ENCODE peak calls at places on chromosomes 3 and 15, in five cellular contexts. I is IMR-90, L is GM12891, W is body of pancreas, U is transverse colon. R is an unnamed sample.

GRCh38 chr3:29978036-29978435 is 628.4 kb upstream of the TGFBR2 start:
- DNase-seq in I (no peak), L (no peak), W (no peak), U (no peak), R (no peak)

GRCh38 chr3:151016421-151016820 is 43.9 kb upstream of the CLRN1 start:
- DNase-seq in I (peak), L (no peak), W (no peak), U (no peak), R (no peak)

GRCh38 chr15:26082833-26083174 is 219.7 kb upstream of the ATP10A start:
- DNase-seq in I (no peak), L (no peak), W (no peak), U (no peak), R (no peak)

GRCh38 chr15:40279437-40280141 is 3.3 kb downstream of the ANKRD63 start:
- DNase-seq in I (no peak), L (peak), W (peak), U (peak), R (peak)

GRCh38 chr15:31080618-31081017 is 20.9 kb downstream of the TRPM1 start:
- DNase-seq in I (no peak), L (no peak), W (peak), U (peak), R (peak)

GRCh38 chr3:15426579-15427118 is 695 bp downstream of the METTL6 start:
- DNase-seq in I (no peak), L (no peak), W (no peak), U (no peak), R (no peak)

GRCh38 chr15:51721199-51721960 is 16.1 kb downstream of the LYSMD2 start:
- DNase-seq in I (peak), L (no peak), W (no peak), U (no peak), R (no peak)

GRCh38 chr3:149432149-149432548 is 42.3 kb upstream of the TM4SF4 start:
- DNase-seq in I (no peak), L (no peak), W (no peak), U (no peak), R (no peak)

GRCh38 chr3:192850501-192850981 is 67.1 kb downstream of the MB21D2 start:
- DNase-seq in I (peak), L (no peak), W (no peak), U (peak), R (peak)
- TF ChIP-seq POLR2A in I (no peak), L (no peak), W (no peak), U (peak), R (no peak)

GRCh38 chr3:187066228-187066995 is 72.9 kb downstream of the RPL39L start:
- DNase-seq in I (peak), L (peak), W (no peak), U (no peak), R (peak)
- TF ChIP-seq POLR2A in I (no peak), L (no peak), W (no peak), U (no peak), R (no peak)

GRCh38 chr3:133709139-133709538 is 37.1 kb upstream of the TF start:
- DNase-seq in I (no peak), L (no peak), W (no peak), U (no peak), R (no peak)
- TF ChIP-seq POLR2A in I (no peak), L (no peak), W (no peak), U (no peak), R (no peak)

GRCh38 chr15:45279024-45279697 is 27.1 kb downstream of the SLC28A2 start:
- DNase-seq in I (peak), L (peak), W (peak), U (peak), R (peak)
- TF ChIP-seq POLR2A in I (peak), L (peak), W (peak), U (peak), R (peak)

DNA sequence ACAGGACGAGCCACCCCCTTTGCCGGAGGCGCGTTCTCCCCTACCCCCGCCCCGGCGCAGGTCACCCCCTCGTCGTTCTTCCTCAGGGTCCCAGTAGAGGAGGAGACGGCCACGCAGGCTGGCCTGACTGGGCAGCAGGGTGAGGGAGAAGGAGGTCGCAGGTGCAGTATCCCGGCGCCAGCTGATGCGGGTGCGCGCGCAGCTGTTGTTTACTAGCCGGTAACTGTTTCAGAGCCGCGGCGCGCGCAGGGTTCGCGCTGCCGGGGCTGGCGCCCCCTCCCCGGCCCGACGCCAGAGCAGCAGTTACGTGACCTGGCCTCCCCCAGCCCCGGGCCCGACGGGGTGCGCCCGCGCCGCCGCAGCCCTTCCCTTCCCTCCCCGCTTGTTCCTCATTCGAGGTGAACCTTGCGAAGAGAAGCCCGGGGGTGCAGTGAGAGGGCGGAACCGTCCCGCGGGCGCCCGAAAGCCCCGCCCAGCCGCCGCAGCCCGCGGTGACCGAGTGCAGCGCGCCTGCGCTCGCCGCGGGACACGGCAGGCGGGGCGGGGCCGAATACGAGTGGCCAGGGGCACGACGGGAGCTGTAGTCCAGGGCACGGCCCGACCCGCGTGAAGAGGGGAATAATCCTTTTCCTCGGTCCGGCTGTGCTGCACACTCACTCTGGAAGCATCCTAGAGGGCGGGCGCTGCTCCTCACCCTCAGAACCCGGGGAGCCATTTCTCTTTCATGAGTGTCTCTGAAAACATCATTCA is at the start of gene SLC12A6:
- DNase-seq in I (peak), L (peak), W (peak), U (peak), R (peak)
- TF ChIP-seq POLR2A in I (no peak), L (no peak), W (peak), U (peak), R (peak)

R was measured in H54.